ENCODE peak calls at places on chromosomes 12 and 14, in eight cellular contexts. T is pancreas, P is uterus, J is cardiac fibroblast, A is endodermal cell, Q is body of pancreas, B is bronchial epithelial cell, I is fibroblast of lung. C is an unnamed sample.

GRCh38 chr12:84172823-84173424 is 739.7 kb downstream of the SLC6A15 start:
- DNase-seq in Q (no peak), A (peak), T (no peak), P (no peak), J (no peak), B (peak), I (no peak), C (no peak)

GRCh38 chr14:53953002-53953827 is 3.4 kb downstream of the BMP4 start:
- DNase-seq in A (peak), Q (peak), B (peak), J (peak), T (peak), P (peak), I (peak), C (peak)

GRCh38 chr12:81077329-81077685 is 572 bp upstream of the ACSS3 start:
- DNase-seq in A (peak), I (peak), B (no peak), P (peak), T (no peak), J (peak), Q (no peak), C (peak)

GRCh38 chr12:73308747-73309146 is 1036.6 kb downstream of the TRHDE start:
- DNase-seq in T (no peak), B (peak), Q (no peak), I (no peak), A (no peak), P (no peak), J (no peak), C (no peak)

GRCh38 chr12:132551271-132552120 is 58.9 kb downstream of the LRCOL1 start:
- DNase-seq in A (no peak), B (no peak), P (no peak), J (no peak), Q (no peak), I (no peak), T (no peak), C (no peak)

GRCh38 chr12:113186033-113186365 is 478 bp downstream of the RITA1 start:
- DNase-seq in B (no peak), J (peak), P (no peak), T (peak), I (peak), Q (no peak), A (no peak), C (peak)

GRCh38 chr14:23861666-23862065 is 91.9 kb upstream of the DHRS4 start:
- DNase-seq in Q (peak), T (peak), J (peak), B (peak), I (no peak), P (no peak), A (peak), C (no peak)

GRCh38 chr14:92439551-92440344 is 73.8 kb upstream of the RIN3 start:
- DNase-seq in I (no peak), Q (no peak), A (no peak), T (no peak), B (no peak), J (no peak), P (no peak), C (no peak)

GRCh38 chr12:52203126-52203921 is 11.5 kb upstream of the KRT80 start:
- DNase-seq in B (peak), A (peak), T (peak), P (peak), I (peak), Q (peak), J (peak), C (peak)

GRCh38 chr12:61750604-61751003 is 509.6 kb upstream of the USP15 start:
- DNase-seq in A (no peak), I (no peak), P (no peak), T (no peak), B (peak), Q (no peak), J (no peak), C (peak)

GRCh38 chr14:23951590-23952143 is 1.9 kb upstream of the DHRS4 start:
- DNase-seq in P (no peak), A (peak), B (no peak), T (peak), J (no peak), Q (peak), I (no peak), C (no peak)

GRCh38 chr12:120856980-120857379 is 47.2 kb downstream of the SPPL3 start:
- DNase-seq in A (no peak), I (no peak), Q (no peak), T (no peak), P (no peak), J (no peak), B (peak), C (no peak)

GRCh38 chr12:45685680-45686079 is 43.8 kb upstream of the ARID2 start:
- DNase-seq in I (no peak), P (no peak), B (no peak), T (no peak), J (no peak), A (no peak), Q (no peak), C (no peak)

GRCh38 chr14:46571970-46572369 is 79.6 kb downstream of the RPL10L start:
- DNase-seq in Q (no peak), B (peak), P (no peak), J (no peak), I (no peak), T (no peak), A (no peak), C (peak)

GRCh38 chr14:52961060-52961639 is 10.3 kb upstream of the FERMT2 start:
- DNase-seq in Q (peak), P (peak), B (peak), T (peak), A (peak), I (peak), J (peak), C (peak)

GRCh38 chr14:28761438-28762289 is 4.9 kb upstream of the FOXG1 start:
- DNase-seq in I (no peak), Q (no peak), P (no peak), B (no peak), T (no peak), J (no peak), A (peak), C (no peak)

GRCh38 chr14:59727073-59727661 is 143.4 kb downstream of the RTN1 start:
- DNase-seq in T (no peak), I (no peak), P (no peak), Q (no peak), A (no peak), B (no peak), J (no peak), C (no peak)

GRCh38 chr12:122825773-122826724 is 9.2 kb upstream of the HIP1R start:
- DNase-seq in J (no peak), T (peak), I (peak), B (peak), P (no peak), A (no peak), Q (peak), C (no peak)

GRCh38 chr12:68971404-68971803 is 38.4 kb upstream of the CPM start:
- DNase-seq in P (no peak), B (peak), J (peak), T (no peak), I (peak), Q (no peak), A (no peak), C (peak)

GRCh38 chr12:118498171-118498570 is 121.8 kb downstream of the SUDS3 start:
- DNase-seq in T (no peak), P (no peak), J (no peak), Q (peak), A (no peak), B (peak), I (no peak), C (no peak)

GRCh38 chr12:48163150-48163747 is 5.9 kb upstream of the ASB8 start:
- DNase-seq in J (no peak), P (no peak), A (no peak), T (no peak), I (no peak), B (no peak), Q (no peak), C (no peak)

GRCh38 chr12:1703771-1704170 is 12.9 kb downstream of the ADIPOR2 start:
- DNase-seq in J (no peak), Q (no peak), A (no peak), I (no peak), P (no peak), T (no peak), B (no peak), C (no peak)

GRCh38 chr14:32134448-32135070 is 57.5 kb downstream of the ARHGAP5 start:
- DNase-seq in T (no peak), A (no peak), Q (no peak), I (peak), J (no peak), B (no peak), P (no peak), C (peak)

GRCh38 chr14:50319721-50320120 is 7.6 kb downstream of the DMAC2L start:
- DNase-seq in T (no peak), P (no peak), I (peak), B (peak), J (no peak), Q (no peak), A (no peak), C (peak)

GRCh38 chr14:82661258-82661657 is 1127.6 kb upstream of the SEL1L start:
- DNase-seq in T (no peak), J (no peak), P (no peak), B (no peak), A (no peak), Q (no peak), I (no peak), C (no peak)

GRCh38 chr14:82655770-82656169 is 1122.1 kb upstream of the SEL1L start:
- DNase-seq in P (no peak), T (no peak), Q (no peak), J (no peak), B (peak), I (no peak), A (no peak), C (no peak)

GRCh38 chr14:82657186-82657675 is 1123.6 kb upstream of the SEL1L start:
- DNase-seq in I (no peak), B (peak), Q (no peak), A (no peak), T (no peak), P (no peak), J (no peak), C (no peak)
- H3K4me3 ChIP-seq in I (no peak), B (no peak), Q (no peak), A (no peak), T (no peak), P (no peak), J (no peak), C (no peak)

GRCh38 chr12:70242695-70243509 is at the start of gene CNOT2:
- DNase-seq in A (peak), J (peak), Q (peak), P (peak), I (peak), B (peak), T (peak), C (peak)
- TF ChIP-seq CTCF in A (peak), J (no peak), Q (no peak), P (no peak), I (no peak), B (no peak), T (no peak), C (no peak)

DNA sequence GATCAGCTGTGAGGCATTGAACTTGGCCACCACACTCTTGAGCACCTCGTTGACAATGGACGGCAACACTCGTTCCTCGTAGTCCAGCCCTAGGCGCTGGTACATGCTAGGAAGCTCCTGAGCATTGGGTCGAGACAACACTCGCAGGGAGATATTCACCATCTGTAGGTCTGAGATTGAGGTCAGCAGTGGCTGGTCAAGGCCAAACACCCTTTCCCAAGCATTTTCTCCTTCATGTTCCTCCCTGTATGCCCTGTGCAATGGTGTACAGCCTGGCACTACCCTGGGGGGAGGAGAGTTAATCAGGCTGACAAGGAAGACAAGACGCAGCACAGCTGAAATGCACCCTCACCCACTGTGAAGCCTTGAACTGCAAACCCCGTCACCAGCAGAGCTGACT is 2.0 kb downstream of the PHB2 start:
- DNase-seq in Q (no peak), B (no peak), I (no peak), A (no peak), P (no peak), J (no peak), T (no peak), C (no peak)
- H3K4me3 ChIP-seq in Q (no peak), B (no peak), I (no peak), A (peak), P (no peak), J (no peak), T (no peak), C (no peak)

GRCh38 chr12:2813573-2814185 is 1.2 kb downstream of the ITFG2 start:
- DNase-seq in A (peak), J (peak), I (peak), Q (peak), P (no peak), T (no peak), B (peak), C (peak)

GRCh38 chr12:2806700-2807099 is 5.8 kb upstream of the ITFG2 start:
- DNase-seq in A (no peak), I (no peak), Q (no peak), B (no peak), P (no peak), T (no peak), J (no peak), C (peak)

GRCh38 chr12:2813214-2813554 is 716 bp downstream of the ITFG2 start:
- DNase-seq in A (no peak), P (no peak), T (no peak), I (no peak), B (no peak), Q (no peak), J (no peak), C (no peak)

GRCh38 chr12:2811791-2812190 is 677 bp upstream of the ITFG2 start:
- DNase-seq in A (no peak), T (no peak), J (no peak), Q (no peak), I (no peak), B (no peak), P (no peak), C (no peak)

DNA sequence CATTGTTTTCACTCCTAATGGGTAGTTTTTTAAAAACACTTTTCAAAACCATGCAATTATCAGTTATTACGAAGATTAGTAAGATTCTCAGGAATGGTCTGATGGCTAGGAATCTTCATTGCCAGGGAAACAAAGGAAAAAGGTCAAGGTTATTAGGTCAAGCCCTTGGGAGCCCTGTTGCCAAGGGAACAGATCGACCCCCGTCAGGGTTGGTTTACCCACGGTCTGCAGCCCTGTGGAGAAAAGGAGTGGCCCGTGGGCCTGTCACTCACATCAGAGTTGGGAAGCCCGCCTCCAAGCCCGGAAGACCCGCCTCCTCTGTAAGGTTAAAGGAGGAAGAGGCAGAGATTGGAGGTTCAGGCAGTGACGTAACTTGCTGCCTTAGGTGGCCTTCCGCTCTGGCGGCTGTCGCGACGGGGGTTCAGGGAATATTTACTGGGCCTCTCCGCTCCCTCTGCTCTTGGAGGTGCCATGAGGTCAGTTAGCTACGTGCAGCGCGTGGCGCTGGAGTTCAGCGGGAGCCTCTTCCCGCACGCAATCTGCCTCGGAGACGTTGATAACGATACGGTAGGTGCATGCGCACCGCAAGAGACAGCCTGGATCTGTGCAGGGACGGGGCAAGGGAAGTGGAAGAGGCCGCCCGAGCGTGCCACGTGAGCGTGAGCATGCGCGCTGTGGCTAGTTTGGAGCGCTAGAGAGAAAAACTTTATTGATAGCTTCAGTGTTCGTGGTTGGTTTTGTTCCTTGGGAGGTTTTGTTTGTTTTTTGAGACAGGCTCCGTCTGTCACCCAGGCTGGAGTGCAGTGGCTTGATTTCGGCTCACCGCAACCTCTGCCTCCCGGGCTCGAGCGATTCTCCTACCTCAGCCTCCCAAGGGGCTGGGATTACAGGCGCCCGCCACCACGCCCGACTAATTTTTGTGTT is at the start of gene ITFG2:
- DNase-seq in B (peak), P (peak), A (peak), I (peak), Q (peak), J (peak), T (peak), C (peak)
- TF ChIP-seq CTCF in B (no peak), P (no peak), A (no peak), I (no peak), Q (no peak), J (no peak), T (no peak), C (no peak)

DNA sequence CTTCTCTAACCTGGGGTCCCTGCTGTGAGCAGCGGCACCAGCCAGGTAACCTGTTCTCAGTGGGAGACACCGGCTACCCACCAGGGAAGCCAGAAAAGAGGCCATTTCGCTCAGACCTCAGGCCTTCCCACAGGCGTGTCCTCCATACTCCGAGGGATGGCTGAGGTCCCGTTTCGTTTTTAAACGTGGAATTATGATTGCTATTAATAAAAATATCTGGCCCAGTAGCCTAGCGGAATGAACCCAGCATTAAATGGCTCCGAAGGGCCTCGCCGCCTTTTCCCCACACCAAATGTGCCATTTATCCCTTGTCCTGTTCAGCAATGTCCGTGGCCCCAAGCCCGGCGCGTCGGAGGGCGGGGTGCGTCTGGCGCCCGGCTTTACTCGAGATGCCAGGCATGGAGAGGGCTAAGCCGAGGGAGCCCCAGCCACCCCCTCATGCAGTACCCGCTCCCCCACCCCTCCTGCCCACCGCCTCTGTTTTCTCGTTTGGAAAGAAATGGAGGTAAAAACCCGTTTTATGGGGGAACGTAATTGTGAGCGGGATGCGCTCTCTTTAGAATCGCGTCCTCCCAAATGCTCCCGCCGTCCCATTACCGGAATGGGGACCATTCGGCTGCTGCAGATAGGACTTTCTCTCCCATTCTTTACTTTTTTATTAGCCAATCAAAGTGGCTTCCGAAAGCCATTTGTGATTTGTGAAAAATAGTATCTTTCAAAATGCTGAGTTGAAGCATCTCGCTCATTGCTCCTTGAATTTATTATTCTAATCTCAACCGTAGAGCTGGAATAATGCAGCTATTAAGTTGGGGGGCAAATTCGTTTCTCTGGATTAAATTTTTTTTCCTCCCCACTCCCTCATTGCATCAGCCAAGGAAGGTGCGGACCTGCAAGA is 5.8 kb downstream of the HOXC8 start:
- DNase-seq in P (no peak), A (peak), B (no peak), I (no peak), T (no peak), J (no peak), Q (no peak), C (no peak)
- H3K4me3 ChIP-seq in P (no peak), A (no peak), B (no peak), I (no peak), T (no peak), J (no peak), Q (no peak), C (peak)

GRCh38 chr14:96579855-96580254 is 77.7 kb downstream of the PAPOLA start:
- DNase-seq in Q (no peak), I (no peak), J (no peak), T (no peak), P (no peak), B (no peak), A (no peak), C (no peak)
- TF ChIP-seq CTCF in Q (no peak), I (no peak), J (no peak), T (no peak), P (no peak), B (no peak), A (no peak), C (no peak)

DNA sequence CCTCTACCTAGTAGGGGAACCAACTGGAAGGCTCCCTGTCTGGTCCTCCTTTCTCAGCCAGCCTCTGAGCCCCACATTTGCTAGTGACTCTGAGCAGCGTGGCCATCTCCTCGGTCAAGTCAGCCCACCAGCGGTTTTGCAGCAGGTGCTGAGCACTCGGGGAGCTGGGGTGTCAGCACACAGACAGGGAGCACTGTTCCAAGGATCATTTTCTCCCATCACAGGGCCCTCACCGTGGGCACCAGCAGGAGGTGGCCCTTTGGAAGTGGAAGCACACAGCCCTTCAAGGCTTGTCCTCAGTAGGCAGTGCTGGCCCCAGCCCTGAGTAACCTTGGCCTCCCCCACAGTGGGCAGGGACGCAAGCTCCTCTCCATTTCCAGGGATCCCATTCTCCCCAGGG is 24.1 kb upstream of the EML1 start:
- DNase-seq in Q (no peak), P (peak), T (no peak), J (no peak), B (no peak), I (no peak), A (peak), C (no peak)
- H3K4me3 ChIP-seq in Q (no peak), P (no peak), T (no peak), J (no peak), B (no peak), I (no peak), A (no peak), C (no peak)

GRCh38 chr12:3102721-3103410 is 25.7 kb downstream of the TSPAN9 start:
- DNase-seq in A (no peak), P (peak), J (no peak), Q (peak), B (no peak), I (no peak), T (no peak), C (no peak)
- TF ChIP-seq CTCF in A (no peak), P (no peak), J (no peak), Q (no peak), B (no peak), I (no peak), T (no peak), C (no peak)

GRCh38 chr12:47077206-47078085 is 2.0 kb upstream of the PCED1B start:
- DNase-seq in J (no peak), A (no peak), T (no peak), P (no peak), I (no peak), B (no peak), Q (no peak), C (no peak)
- H3K4me3 ChIP-seq in J (no peak), A (no peak), T (no peak), P (peak), I (no peak), B (peak), Q (no peak), C (no peak)